ENCODE peak calls at places on chromosomes 11 and 22, in four cellular contexts. F is fibroblast of the conjunctiva, R is COR-L47, W is myocyte. G is an unnamed sample.

GRCh38 chr11:776459-777287 is 614 bp downstream of the GATD1 start:
- DNase-seq in R (no peak), W (no peak), F (no peak), G (no peak)

GRCh38 chr11:118295199-118295598 is 9.3 kb upstream of the CD3E start:
- DNase-seq in F (no peak), R (no peak), W (no peak), G (no peak)

GRCh38 chr11:75667268-75667830 is 1.5 kb downstream of the MAP6 start:
- DNase-seq in F (no peak), R (peak), W (no peak), G (no peak)

GRCh38 chr11:60950933-60951610 is 904 bp downstream of the SLC15A3 start:
- DNase-seq in F (no peak), R (no peak), W (no peak), G (no peak)

GRCh38 chr11:62688481-62688880 is 849 bp downstream of the LRRN4CL start:
- DNase-seq in F (no peak), R (no peak), W (peak), G (no peak)

GRCh38 chr11:32893947-32894827 is 1.6 kb downstream of the QSER1 start:
- DNase-seq in R (peak), F (peak), W (peak), G (peak)

GRCh38 chr11:91136631-91137030 is 913.8 kb upstream of the CHORDC1 start:
- DNase-seq in F (no peak), R (no peak), W (no peak), G (no peak)

GRCh38 chr11:33722579-33723234 is 13.5 kb downstream of the CD59 start:
- DNase-seq in R (no peak), F (no peak), W (peak), G (peak)

GRCh38 chr22:33006220-33006954 is 51.8 kb downstream of the SYN3 start:
- DNase-seq in R (no peak), F (no peak), W (no peak), G (no peak)

GRCh38 chr11:48107188-48107704 is 109.4 kb upstream of the OR4B1 start:
- DNase-seq in R (no peak), W (no peak), F (no peak), G (peak)

GRCh38 chr11:47566166-47566546 is 757 bp downstream of the PTPMT1 start:
- DNase-seq in R (no peak), W (peak), F (no peak), G (no peak)

GRCh38 chr11:118283311-118283636 is 19.2 kb upstream of the MPZL2 start:
- DNase-seq in F (no peak), W (no peak), R (no peak), G (no peak)

GRCh38 chr11:22244986-22245592 is 52.2 kb downstream of the ANO5 start:
- DNase-seq in F (peak), W (peak), R (peak), G (peak)

GRCh38 chr11:119747868-119748660 is 19.1 kb upstream of the NECTIN1 start:
- DNase-seq in F (no peak), R (no peak), W (no peak), G (no peak)

GRCh38 chr11:20864628-20865027 is 195.2 kb downstream of the NELL1 start:
- DNase-seq in R (no peak), W (no peak), F (no peak), G (no peak)

GRCh38 chr11:2089536-2090165 is 49.5 kb downstream of the IGF2 start:
- DNase-seq in W (peak), F (peak), R (peak), G (peak)